ENCODE peak calls at places on chromosomes 11 and 22, in ten cellular contexts. One of them, this sample, is unnamed.

GRCh38 chr22:45897736-45898135 is 79.2 kb downstream of the WNT7B start:
- DNase-seq in gastrocnemius medialis: no peak
- DNase-seq in astrocyte of the cerebellum: no peak
- DNase-seq in foreskin fibroblast: no peak
- DNase-seq in A549: no peak
- DNase-seq in heart left ventricle: no peak
- DNase-seq in thyroid gland: no peak
- DNase-seq in small intestine: no peak
- DNase-seq in GM23248: no peak
- DNase-seq in tibial artery: no peak
- DNase-seq in this sample: no peak

GRCh38 chr11:1041471-1041870 is 5.0 kb upstream of the MUC6 start:
- DNase-seq in GM23248: no peak
- DNase-seq in heart left ventricle: peak; percentile 49
- DNase-seq in thyroid gland: no peak
- DNase-seq in astrocyte of the cerebellum: no peak
- DNase-seq in gastrocnemius medialis: no peak
- DNase-seq in foreskin fibroblast: no peak
- DNase-seq in tibial artery: no peak
- DNase-seq in A549: no peak
- DNase-seq in small intestine: no peak
- DNase-seq in this sample: no peak

GRCh38 chr22:50261615-50262459 is at the start of gene MAPK12:
- DNase-seq in GM23248: peak; percentile 59
- DNase-seq in gastrocnemius medialis: peak; percentile 84
- DNase-seq in A549: no peak
- DNase-seq in astrocyte of the cerebellum: no peak
- DNase-seq in thyroid gland: no peak
- DNase-seq in small intestine: no peak
- DNase-seq in tibial artery: no peak
- DNase-seq in foreskin fibroblast: peak; percentile 76
- DNase-seq in heart left ventricle: no peak
- DNase-seq in this sample: no peak

GRCh38 chr11:108926522-108927380 is 261.9 kb downstream of the DDX10 start:
- DNase-seq in foreskin fibroblast: peak; percentile 24
- DNase-seq in astrocyte of the cerebellum: no peak
- DNase-seq in heart left ventricle: no peak
- DNase-seq in gastrocnemius medialis: no peak
- DNase-seq in thyroid gland: no peak
- DNase-seq in small intestine: no peak
- DNase-seq in tibial artery: no peak
- DNase-seq in A549: no peak
- DNase-seq in GM23248: no peak
- DNase-seq in this sample: no peak

GRCh38 chr11:64564419-64564818 is 26.6 kb upstream of the SLC22A12 start:
- DNase-seq in astrocyte of the cerebellum: no peak
- DNase-seq in foreskin fibroblast: no peak
- DNase-seq in heart left ventricle: no peak
- DNase-seq in GM23248: no peak
- DNase-seq in tibial artery: no peak
- DNase-seq in gastrocnemius medialis: no peak
- DNase-seq in small intestine: no peak
- DNase-seq in thyroid gland: no peak
- DNase-seq in A549: no peak
- DNase-seq in this sample: no peak

GRCh38 chr11:1872267-1872985 is 19.3 kb downstream of the PRR33 start:
- DNase-seq in small intestine: no peak
- DNase-seq in tibial artery: no peak
- DNase-seq in GM23248: no peak
- DNase-seq in heart left ventricle: no peak
- DNase-seq in gastrocnemius medialis: peak; percentile 10
- DNase-seq in astrocyte of the cerebellum: no peak
- DNase-seq in thyroid gland: no peak
- DNase-seq in foreskin fibroblast: no peak
- DNase-seq in A549: no peak
- DNase-seq in this sample: no peak

GRCh38 chr11:15141381-15141780 is 26.7 kb downstream of the INSC start:
- DNase-seq in A549: no peak
- DNase-seq in foreskin fibroblast: no peak
- DNase-seq in small intestine: no peak
- DNase-seq in heart left ventricle: no peak
- DNase-seq in GM23248: no peak
- DNase-seq in thyroid gland: no peak
- DNase-seq in astrocyte of the cerebellum: no peak
- DNase-seq in tibial artery: no peak
- DNase-seq in gastrocnemius medialis: no peak
- DNase-seq in this sample: no peak

GRCh38 chr11:26244207-26244606 is 87.7 kb upstream of the ANO3 start:
- DNase-seq in gastrocnemius medialis: no peak
- DNase-seq in tibial artery: no peak
- DNase-seq in heart left ventricle: no peak
- DNase-seq in foreskin fibroblast: peak; percentile 56
- DNase-seq in A549: no peak
- DNase-seq in astrocyte of the cerebellum: no peak
- DNase-seq in small intestine: no peak
- DNase-seq in GM23248: peak; percentile 84
- DNase-seq in thyroid gland: no peak
- DNase-seq in this sample: no peak

GRCh38 chr11:33617672-33618362 is 82.8 kb downstream of the C11orf91 start:
- DNase-seq in heart left ventricle: no peak
- DNase-seq in foreskin fibroblast: no peak
- DNase-seq in thyroid gland: no peak
- DNase-seq in tibial artery: no peak
- DNase-seq in A549: no peak
- DNase-seq in astrocyte of the cerebellum: no peak
- DNase-seq in GM23248: no peak
- DNase-seq in small intestine: no peak
- DNase-seq in gastrocnemius medialis: no peak
- DNase-seq in this sample: no peak

GRCh38 chr11:65246506-65246905 is 15.3 kb upstream of the POLA2 start:
- DNase-seq in foreskin fibroblast: no peak
- DNase-seq in GM23248: no peak
- DNase-seq in gastrocnemius medialis: no peak
- DNase-seq in thyroid gland: peak; percentile 82
- DNase-seq in A549: no peak
- DNase-seq in small intestine: no peak
- DNase-seq in heart left ventricle: no peak
- DNase-seq in astrocyte of the cerebellum: no peak
- DNase-seq in tibial artery: no peak
- DNase-seq in this sample: no peak

GRCh38 chr11:289706-290620 is 1.0 kb downstream of the PGGHG start:
- DNase-seq in A549: no peak
- DNase-seq in thyroid gland: peak; percentile 5
- DNase-seq in heart left ventricle: peak; percentile 60
- DNase-seq in foreskin fibroblast: no peak
- DNase-seq in GM23248: no peak
- DNase-seq in astrocyte of the cerebellum: no peak
- DNase-seq in tibial artery: peak; percentile 22
- DNase-seq in gastrocnemius medialis: no peak
- DNase-seq in small intestine: no peak
- DNase-seq in this sample: no peak

GRCh38 chr11:43942651-43943356 is 367 bp downstream of the C11orf96 start:
- DNase-seq in thyroid gland: no peak
- DNase-seq in tibial artery: no peak
- DNase-seq in A549: peak; percentile 28
- DNase-seq in small intestine: no peak
- DNase-seq in foreskin fibroblast: peak; percentile 68
- DNase-seq in astrocyte of the cerebellum: no peak
- DNase-seq in gastrocnemius medialis: no peak
- DNase-seq in heart left ventricle: peak; percentile 67
- DNase-seq in GM23248: peak; percentile 63
- DNase-seq in this sample: no peak

GRCh38 chr11:62712413-62712812 is 4.9 kb downstream of the GNG3 start:
- DNase-seq in foreskin fibroblast: no peak
- DNase-seq in A549: no peak
- DNase-seq in gastrocnemius medialis: no peak
- DNase-seq in tibial artery: no peak
- DNase-seq in small intestine: no peak
- DNase-seq in GM23248: no peak
- DNase-seq in thyroid gland: no peak
- DNase-seq in astrocyte of the cerebellum: no peak
- DNase-seq in heart left ventricle: no peak
- DNase-seq in this sample: no peak

GRCh38 chr11:113305440-113306336 is 8.7 kb upstream of the TTC12 start:
- DNase-seq in thyroid gland: peak; percentile 78
- DNase-seq in astrocyte of the cerebellum: peak; percentile 18
- DNase-seq in foreskin fibroblast: peak; percentile 90
- DNase-seq in small intestine: peak; percentile 80
- DNase-seq in A549: peak; percentile 42
- DNase-seq in gastrocnemius medialis: peak; percentile 69
- DNase-seq in tibial artery: peak; percentile 70
- DNase-seq in GM23248: peak; percentile 81
- DNase-seq in heart left ventricle: peak; percentile 81
- DNase-seq in this sample: peak; percentile 5

GRCh38 chr11:14249121-14249963 is 109.6 kb downstream of the RRAS2 start:
- DNase-seq in A549: peak; percentile 33
- DNase-seq in heart left ventricle: peak; percentile 75
- DNase-seq in GM23248: peak; percentile 72
- DNase-seq in foreskin fibroblast: peak; percentile 75
- DNase-seq in small intestine: peak; percentile 72
- DNase-seq in gastrocnemius medialis: no peak
- DNase-seq in astrocyte of the cerebellum: peak; percentile 23
- DNase-seq in thyroid gland: peak; percentile 33
- DNase-seq in tibial artery: peak; percentile 51
- DNase-seq in this sample: peak; percentile 12

DNA sequence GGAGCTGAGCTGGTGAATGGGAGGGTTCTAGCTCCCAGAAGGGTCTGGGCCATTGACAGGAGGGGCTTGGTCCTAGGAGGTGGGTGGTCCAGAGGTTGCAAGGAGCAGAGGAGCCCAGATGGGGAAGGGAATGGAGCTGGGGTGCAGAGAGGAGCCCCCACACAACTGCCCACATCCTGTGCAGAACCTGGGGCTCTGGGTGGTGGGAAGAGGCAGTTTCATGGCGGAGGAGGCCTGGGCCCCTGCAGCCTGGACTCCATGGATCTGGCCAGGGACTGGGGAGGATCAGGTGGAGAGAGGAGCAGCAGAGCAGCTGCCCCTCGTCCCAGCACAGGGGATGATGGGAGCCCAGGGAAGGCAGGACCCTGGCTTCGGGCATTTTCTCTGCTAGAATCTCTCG is 963 bp upstream of the ADORA2A start:
- DNase-seq in tibial artery: no peak
- DNase-seq in A549: no peak
- DNase-seq in gastrocnemius medialis: no peak
- DNase-seq in small intestine: no peak
- DNase-seq in foreskin fibroblast: no peak
- DNase-seq in heart left ventricle: peak; percentile 28
- DNase-seq in thyroid gland: no peak
- DNase-seq in GM23248: no peak
- DNase-seq in astrocyte of the cerebellum: no peak
- DNase-seq in this sample: no peak
- H3K4me3 ChIP-seq in tibial artery: no peak overlapping the region
- H3K4me3 ChIP-seq in A549: no peak overlapping the region
- H3K4me3 ChIP-seq in gastrocnemius medialis: no peak overlapping the region
- H3K4me3 ChIP-seq in small intestine: no peak overlapping the region
- H3K4me3 ChIP-seq in foreskin fibroblast: no peak overlapping the region
- H3K4me3 ChIP-seq in heart left ventricle: no peak overlapping the region
- H3K4me3 ChIP-seq in thyroid gland: no peak overlapping the region
- H3K4me3 ChIP-seq in GM23248: no peak overlapping the region
- H3K4me3 ChIP-seq in astrocyte of the cerebellum: no peak overlapping the region
- H3K4me3 ChIP-seq in this sample: no peak overlapping the region

GRCh38 chr11:75453916-75454655 is 21.1 kb upstream of the KLHL35 start:
- DNase-seq in heart left ventricle: no peak
- DNase-seq in astrocyte of the cerebellum: peak; percentile 91
- DNase-seq in GM23248: peak; percentile 73
- DNase-seq in A549: no peak
- DNase-seq in foreskin fibroblast: peak; percentile 29
- DNase-seq in thyroid gland: peak; percentile 78
- DNase-seq in tibial artery: peak; percentile 39
- DNase-seq in small intestine: no peak
- DNase-seq in gastrocnemius medialis: peak; percentile 62
- DNase-seq in this sample: no peak
- H3K4me3 ChIP-seq in heart left ventricle: no peak overlapping the region
- H3K4me3 ChIP-seq in astrocyte of the cerebellum: no peak overlapping the region
- H3K4me3 ChIP-seq in GM23248: peak overlapping the region; percentile 1
- H3K4me3 ChIP-seq in A549: no peak overlapping the region
- H3K4me3 ChIP-seq in foreskin fibroblast: no peak overlapping the region
- H3K4me3 ChIP-seq in thyroid gland: no peak overlapping the region
- H3K4me3 ChIP-seq in tibial artery: no peak overlapping the region
- H3K4me3 ChIP-seq in small intestine: no peak overlapping the region
- H3K4me3 ChIP-seq in gastrocnemius medialis: no peak overlapping the region
- H3K4me3 ChIP-seq in this sample: no peak overlapping the region

GRCh38 chr11:8593455-8593854 is 573 bp downstream of the STK33 start:
- DNase-seq in gastrocnemius medialis: no peak
- DNase-seq in A549: no peak
- DNase-seq in thyroid gland: no peak
- DNase-seq in GM23248: no peak
- DNase-seq in tibial artery: no peak
- DNase-seq in small intestine: no peak
- DNase-seq in foreskin fibroblast: no peak
- DNase-seq in heart left ventricle: no peak
- DNase-seq in astrocyte of the cerebellum: no peak
- DNase-seq in this sample: no peak
- H3K4me3 ChIP-seq in gastrocnemius medialis: peak overlapping the region; percentile 66
- H3K4me3 ChIP-seq in A549: peak overlapping the region; percentile 61
- H3K4me3 ChIP-seq in thyroid gland: peak overlapping the region; percentile 31
- H3K4me3 ChIP-seq in GM23248: peak overlapping the region; percentile 52
- H3K4me3 ChIP-seq in tibial artery: peak overlapping the region; percentile 48
- H3K4me3 ChIP-seq in small intestine: no peak overlapping the region
- H3K4me3 ChIP-seq in foreskin fibroblast: peak overlapping the region; percentile 60
- H3K4me3 ChIP-seq in heart left ventricle: peak overlapping the region; percentile 57
- H3K4me3 ChIP-seq in astrocyte of the cerebellum: peak overlapping the region; percentile 68
- H3K4me3 ChIP-seq in this sample: peak overlapping the region; percentile 80

GRCh38 chr11:27555264-27555663 is 48.7 kb upstream of the LIN7C start:
- DNase-seq in thyroid gland: no peak
- DNase-seq in heart left ventricle: no peak
- DNase-seq in foreskin fibroblast: no peak
- DNase-seq in small intestine: peak; percentile 2
- DNase-seq in GM23248: no peak
- DNase-seq in gastrocnemius medialis: no peak
- DNase-seq in astrocyte of the cerebellum: no peak
- DNase-seq in tibial artery: no peak
- DNase-seq in A549: no peak
- DNase-seq in this sample: no peak

GRCh38 chr11:27552356-27552755 is 45.8 kb upstream of the LIN7C start:
- DNase-seq in foreskin fibroblast: no peak
- DNase-seq in heart left ventricle: no peak
- DNase-seq in GM23248: no peak
- DNase-seq in gastrocnemius medialis: no peak
- DNase-seq in small intestine: no peak
- DNase-seq in thyroid gland: no peak
- DNase-seq in astrocyte of the cerebellum: no peak
- DNase-seq in tibial artery: no peak
- DNase-seq in A549: no peak
- DNase-seq in this sample: no peak

GRCh38 chr11:27553186-27553585 is 46.6 kb upstream of the LIN7C start:
- DNase-seq in foreskin fibroblast: peak; percentile 6
- DNase-seq in thyroid gland: no peak
- DNase-seq in heart left ventricle: no peak
- DNase-seq in tibial artery: no peak
- DNase-seq in GM23248: peak; percentile 65
- DNase-seq in astrocyte of the cerebellum: no peak
- DNase-seq in A549: no peak
- DNase-seq in gastrocnemius medialis: no peak
- DNase-seq in small intestine: no peak
- DNase-seq in this sample: peak; percentile 35

GRCh38 chr11:27558401-27558800 is 51.8 kb upstream of the LIN7C start:
- DNase-seq in small intestine: no peak
- DNase-seq in heart left ventricle: no peak
- DNase-seq in gastrocnemius medialis: no peak
- DNase-seq in GM23248: peak; percentile 47
- DNase-seq in thyroid gland: no peak
- DNase-seq in tibial artery: no peak
- DNase-seq in foreskin fibroblast: no peak
- DNase-seq in A549: no peak
- DNase-seq in astrocyte of the cerebellum: no peak
- DNase-seq in this sample: no peak

GRCh38 chr11:27557223-27557622 is 50.7 kb upstream of the LIN7C start:
- DNase-seq in foreskin fibroblast: no peak
- DNase-seq in gastrocnemius medialis: no peak
- DNase-seq in A549: no peak
- DNase-seq in GM23248: peak; percentile 30
- DNase-seq in astrocyte of the cerebellum: no peak
- DNase-seq in thyroid gland: no peak
- DNase-seq in small intestine: no peak
- DNase-seq in heart left ventricle: no peak
- DNase-seq in tibial artery: no peak
- DNase-seq in this sample: no peak
- H3K4me3 ChIP-seq in foreskin fibroblast: no peak overlapping the region
- H3K4me3 ChIP-seq in gastrocnemius medialis: no peak overlapping the region
- H3K4me3 ChIP-seq in A549: no peak overlapping the region
- H3K4me3 ChIP-seq in GM23248: no peak overlapping the region
- H3K4me3 ChIP-seq in astrocyte of the cerebellum: no peak overlapping the region
- H3K4me3 ChIP-seq in thyroid gland: no peak overlapping the region
- H3K4me3 ChIP-seq in small intestine: no peak overlapping the region
- H3K4me3 ChIP-seq in heart left ventricle: no peak overlapping the region
- H3K4me3 ChIP-seq in tibial artery: no peak overlapping the region
- H3K4me3 ChIP-seq in this sample: no peak overlapping the region

This sample was measured in kidney epithelial cell.